ENCODE peak calls at places on chromosome 13, in nine cellular contexts. N is tibial nerve; X is breast epithelium; H is cardiac muscle cell; Q is activated CD8-positive, alpha-beta T cell treated with anti-CD3 and anti-CD28 coated beads for 36 hours; G is mucosa of descending colon; I is GM13976; D is mammary epithelial cell; W is GM23338. E is an unnamed sample.

GRCh38 chr13:27860743-27861142 is 59.1 kb upstream of the PDX1 start:
- DNase-seq in I (no peak), D (no peak), G (no peak), W (peak), H (peak), X (no peak), N (no peak), Q (no peak), E (no peak)

GRCh38 chr13:97535619-97536018 is 101.7 kb downstream of the RAP2A start:
- DNase-seq in G (no peak), N (no peak), W (no peak), I (no peak), D (peak), Q (no peak), X (no peak), H (no peak), E (no peak)

GRCh38 chr13:27261376-27261775 is 9.3 kb upstream of the RASL11A start:
- DNase-seq in I (no peak), N (no peak), X (no peak), W (no peak), D (no peak), G (no peak), H (no peak), Q (no peak), E (no peak)

GRCh38 chr13:94956407-94957110 is 244.2 kb upstream of the SOX21 start:
- DNase-seq in W (no peak), H (no peak), I (no peak), Q (no peak), D (no peak), X (no peak), G (no peak), N (no peak), E (no peak)

GRCh38 chr13:37187611-37188010 is 82.1 kb upstream of the CSNK1A1L start:
- DNase-seq in I (no peak), Q (no peak), G (no peak), X (no peak), D (no peak), W (no peak), H (no peak), N (no peak), E (no peak)

GRCh38 chr13:33279898-33280549 is 5.5 kb downstream of the STARD13 start:
- DNase-seq in W (no peak), D (peak), X (no peak), N (no peak), Q (no peak), H (no peak), I (no peak), G (no peak), E (no peak)

GRCh38 chr13:48831248-48831647 is 144.5 kb upstream of the FNDC3A start:
- DNase-seq in N (no peak), D (no peak), X (no peak), G (no peak), I (no peak), Q (no peak), H (no peak), W (no peak), E (no peak)

GRCh38 chr13:114309806-114310410 is 4.4 kb upstream of the CHAMP1 start:
- DNase-seq in H (no peak), G (no peak), X (no peak), W (peak), D (no peak), I (no peak), N (no peak), Q (no peak), E (no peak)

GRCh38 chr13:77480071-77480470 is 55.4 kb upstream of the SCEL start:
- DNase-seq in X (no peak), N (no peak), W (peak), D (no peak), Q (no peak), H (no peak), G (no peak), I (no peak), E (no peak)

GRCh38 chr13:57933606-57934005 is 302.1 kb downstream of the PCDH17 start:
- DNase-seq in W (no peak), Q (no peak), X (no peak), D (no peak), G (no peak), I (no peak), H (no peak), N (no peak), E (no peak)

GRCh38 chr13:26457212-26457611 is 100.3 kb upstream of the WASF3 start:
- DNase-seq in W (no peak), H (no peak), N (no peak), Q (no peak), G (no peak), X (no peak), D (peak), I (no peak), E (no peak)

GRCh38 chr13:95023405-95023804 is 277.8 kb downstream of the ABCC4 start:
- DNase-seq in W (no peak), Q (no peak), X (no peak), N (no peak), I (no peak), H (no peak), G (no peak), D (peak), E (no peak)

GRCh38 chr13:77053192-77053591 is 26.2 kb upstream of the FBXL3 start:
- DNase-seq in Q (no peak), G (no peak), I (no peak), W (no peak), X (no peak), H (no peak), D (no peak), N (no peak), E (no peak)

GRCh38 chr13:51714663-51715168 is 89.2 kb downstream of the DHRS12 start:
- DNase-seq in H (no peak), X (no peak), I (peak), Q (no peak), D (peak), G (no peak), N (no peak), W (no peak), E (peak)

GRCh38 chr13:68696907-68697306 is 1410.7 kb upstream of the ATXN8OS start:
- DNase-seq in G (no peak), Q (no peak), D (no peak), I (no peak), X (no peak), N (no peak), H (no peak), W (no peak), E (no peak)

GRCh38 chr13:101763191-101763590 is 310.7 kb downstream of the ITGBL1 start:
- DNase-seq in Q (no peak), W (no peak), X (no peak), H (no peak), D (peak), N (no peak), I (no peak), G (no peak), E (no peak)

GRCh38 chr13:37072024-37072423 is 12.5 kb upstream of the SUPT20H start:
- DNase-seq in G (no peak), D (no peak), Q (no peak), I (no peak), H (no peak), X (no peak), N (no peak), W (no peak), E (no peak)

GRCh38 chr13:52846567-52847321 is 1.7 kb downstream of the PCDH8 start:
- DNase-seq in Q (peak), D (peak), H (peak), N (peak), G (peak), I (peak), W (peak), X (no peak), E (peak)

GRCh38 chr13:48266967-48267639 is 34.1 kb downstream of the ITM2B start:
- DNase-seq in Q (no peak), N (no peak), X (no peak), D (no peak), W (no peak), G (no peak), I (no peak), H (no peak), E (no peak)

GRCh38 chr13:90414691-90415596 is 932.5 kb upstream of the MIR17HG start:
- DNase-seq in D (peak), N (no peak), I (no peak), H (no peak), G (no peak), W (peak), X (no peak), Q (no peak), E (no peak)

GRCh38 chr13:86882835-86883234 is 788.3 kb upstream of the SLITRK5 start:
- DNase-seq in D (no peak), X (no peak), W (no peak), N (no peak), G (no peak), I (no peak), H (peak), Q (no peak), E (no peak)

GRCh38 chr13:108609353-108609752 is 20.1 kb upstream of the MYO16 start:
- DNase-seq in Q (no peak), D (peak), X (no peak), N (no peak), W (peak), G (no peak), I (no peak), H (peak), E (no peak)
- TF ChIP-seq CTCF in Q (no peak), D (peak), X (no peak), N (peak), W (peak), G (no peak), I (no peak), H (no peak), E (peak)

GRCh38 chr13:107205318-107206112 is 637.6 kb upstream of the ARGLU1 start:
- DNase-seq in W (peak), X (peak), N (peak), Q (peak), I (peak), H (peak), G (no peak), D (peak), E (peak)
- TF ChIP-seq CTCF in W (peak), X (peak), N (peak), Q (peak), I (peak), H (peak), G (peak), D (peak), E (peak)

GRCh38 chr13:91817250-91817649 is 418.8 kb downstream of the GPC5 start:
- DNase-seq in N (no peak), Q (no peak), W (no peak), D (peak), X (no peak), I (no peak), H (no peak), G (no peak), E (no peak)
- TF ChIP-seq CTCF in N (no peak), Q (no peak), W (no peak), D (peak), X (no peak), I (no peak), H (peak), G (no peak), E (peak)

GRCh38 chr13:110045919-110046318 is 259.5 kb upstream of the IRS2 start:
- DNase-seq in G (no peak), D (no peak), Q (no peak), X (no peak), H (no peak), N (no peak), I (no peak), W (no peak), E (no peak)

GRCh38 chr13:110047511-110047910 is 259.4 kb downstream of the COL4A1 start:
- DNase-seq in Q (no peak), D (no peak), G (no peak), W (no peak), X (no peak), I (no peak), N (no peak), H (peak), E (no peak)

GRCh38 chr13:110042253-110042652 is 255.9 kb upstream of the IRS2 start:
- DNase-seq in Q (no peak), W (no peak), N (no peak), G (no peak), D (no peak), I (no peak), X (no peak), H (no peak), E (no peak)

GRCh38 chr13:110045202-110045601 is 258.8 kb upstream of the IRS2 start:
- DNase-seq in H (no peak), W (no peak), I (no peak), D (no peak), Q (no peak), N (no peak), X (no peak), G (no peak), E (no peak)

GRCh38 chr13:110044521-110045200 is 258.3 kb upstream of the IRS2 start:
- DNase-seq in N (no peak), W (peak), I (no peak), X (no peak), Q (no peak), D (no peak), H (no peak), G (no peak), E (no peak)
- TF ChIP-seq CTCF in N (no peak), W (no peak), I (no peak), X (no peak), Q (no peak), D (no peak), H (peak), G (no peak), E (no peak)

GRCh38 chr13:41639237-41639904 is 182.0 kb downstream of the RGCC start:
- DNase-seq in D (no peak), X (no peak), H (no peak), W (no peak), Q (no peak), N (no peak), I (no peak), G (no peak), E (no peak)
- TF ChIP-seq CTCF in D (no peak), X (no peak), H (no peak), W (no peak), Q (no peak), N (no peak), I (no peak), G (no peak), E (no peak)

DNA sequence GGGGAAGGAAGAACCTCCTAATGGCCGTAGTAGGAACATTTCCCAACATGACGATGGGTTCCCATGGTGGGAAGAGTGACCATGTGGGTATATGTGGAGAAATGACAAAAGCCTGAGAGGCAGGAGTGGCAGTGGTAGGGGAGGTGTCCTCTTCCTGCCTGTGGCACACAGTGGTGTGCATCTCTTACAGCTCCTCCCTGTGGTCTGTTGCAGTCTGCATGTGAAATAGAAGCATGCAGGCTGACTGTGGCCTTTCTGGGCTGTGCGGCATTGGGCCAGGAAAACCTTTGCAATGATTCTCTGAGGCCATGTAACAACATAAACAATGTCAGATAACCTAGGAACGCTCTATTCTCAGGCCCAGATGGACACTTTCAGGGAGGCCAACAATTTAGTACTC is 84.0 kb downstream of the LACC1 start:
- DNase-seq in X (no peak), W (peak), N (no peak), D (no peak), H (peak), I (no peak), G (no peak), Q (no peak), E (no peak)
- TF ChIP-seq CTCF in X (no peak), W (peak), N (no peak), D (peak), H (no peak), I (no peak), G (no peak), Q (no peak), E (peak)

DNA sequence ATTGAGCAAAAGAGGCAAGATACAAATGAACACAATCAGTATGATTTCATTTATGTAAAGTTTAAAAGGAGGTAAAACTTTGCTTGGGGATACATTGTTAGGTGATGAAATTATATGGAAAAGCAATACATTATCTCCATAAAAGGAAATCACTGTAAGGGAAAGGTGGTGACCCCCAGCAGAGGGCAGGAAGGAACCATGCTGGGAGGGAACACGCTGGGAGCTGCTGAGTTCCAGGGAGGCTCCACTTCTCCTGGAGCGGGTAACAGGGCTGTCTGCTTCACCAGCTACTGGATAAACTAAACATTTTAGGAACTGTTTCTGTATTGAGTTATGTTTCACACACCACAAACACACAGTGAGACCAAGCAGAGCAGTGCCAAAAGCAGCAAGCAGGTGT is 91.2 kb downstream of the KATNAL1 start:
- DNase-seq in D (no peak), W (peak), Q (no peak), I (no peak), G (no peak), H (no peak), N (no peak), X (no peak), E (no peak)
- TF ChIP-seq CTCF in D (no peak), W (peak), Q (no peak), I (no peak), G (no peak), H (no peak), N (no peak), X (no peak), E (no peak)

DNA sequence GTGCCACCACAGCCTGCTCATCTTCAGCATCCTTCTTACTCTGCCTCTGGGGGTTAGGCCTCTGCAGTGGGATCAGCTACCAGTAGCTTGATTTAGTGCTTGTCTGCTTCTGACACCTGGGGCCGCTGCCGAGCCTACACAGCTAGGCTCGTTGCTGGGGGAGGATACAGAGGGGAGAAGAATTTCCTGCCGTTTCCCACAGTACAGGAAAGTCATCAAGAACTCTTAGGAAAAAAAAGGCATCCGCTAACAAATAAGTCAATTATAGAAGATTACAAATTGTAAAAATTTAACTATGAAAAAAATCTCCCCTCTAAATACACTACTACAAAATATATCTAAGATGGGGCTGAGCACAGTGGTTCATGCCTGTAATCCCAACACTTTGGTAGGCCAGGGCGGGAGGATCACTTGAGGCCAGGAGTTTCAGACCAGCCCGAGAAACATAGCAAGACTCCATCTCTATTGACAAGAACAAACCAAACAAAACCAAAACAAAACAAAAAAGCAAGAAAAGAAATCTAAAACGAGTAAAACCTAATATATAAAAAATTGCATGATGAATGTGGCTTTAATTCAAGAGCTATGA is 26.7 kb downstream of the LATS2 start:
- DNase-seq in X (no peak), Q (no peak), I (peak), G (no peak), W (peak), N (no peak), H (peak), D (no peak), E (no peak)
- TF ChIP-seq CTCF in X (no peak), Q (no peak), I (no peak), G (no peak), W (peak), N (no peak), H (peak), D (no peak), E (peak)

E was measured in GM13977.